ENCODE peak calls at places on chromosome X, in six cellular contexts. One of them, this sample, is unnamed. For H3K4me1, the result is how much of the 10 kb centered on the place peaks cover.

GRCh38 chrX:46180258-46180687 is 364.9 kb downstream of the ZNF674 start:
- DNase-seq in upper lobe of left lung: no peak
- DNase-seq in ovary: no peak
- DNase-seq in adipocyte: peak
- DNase-seq in left ventricle myocardium inferior: no peak
- DNase-seq in body of pancreas: no peak
- DNase-seq in this sample: peak

GRCh38 chrX:14427614-14428013 is 101.7 kb upstream of the GLRA2 start:
- DNase-seq in left ventricle myocardium inferior: no peak
- DNase-seq in upper lobe of left lung: no peak
- DNase-seq in body of pancreas: no peak
- DNase-seq in ovary: no peak
- DNase-seq in adipocyte: no peak
- DNase-seq in this sample: no peak

GRCh38 chrX:111090458-111090857 is 5.5 kb upstream of the PAK3 start:
- DNase-seq in body of pancreas: no peak
- DNase-seq in ovary: no peak
- DNase-seq in adipocyte: no peak
- DNase-seq in upper lobe of left lung: no peak
- DNase-seq in left ventricle myocardium inferior: no peak
- DNase-seq in this sample: no peak

GRCh38 chrX:30577362-30577961 is at the start of gene TASL:
- DNase-seq in left ventricle myocardium inferior: no peak
- DNase-seq in ovary: no peak
- DNase-seq in adipocyte: no peak
- DNase-seq in body of pancreas: peak
- DNase-seq in upper lobe of left lung: no peak
- DNase-seq in this sample: peak

GRCh38 chrX:100673397-100673953 is 29.5 kb downstream of the SRPX2 start:
- DNase-seq in ovary: no peak
- DNase-seq in body of pancreas: no peak
- DNase-seq in left ventricle myocardium inferior: no peak
- DNase-seq in upper lobe of left lung: no peak
- DNase-seq in adipocyte: peak
- DNase-seq in this sample: no peak

GRCh38 chrX:11424903-11425674 is 131.9 kb downstream of the AMELX start:
- DNase-seq in ovary: no peak
- DNase-seq in upper lobe of left lung: no peak
- DNase-seq in body of pancreas: no peak
- DNase-seq in left ventricle myocardium inferior: no peak
- DNase-seq in adipocyte: no peak
- DNase-seq in this sample: no peak

GRCh38 chrX:14398725-14399124 is 130.6 kb upstream of the GLRA2 start:
- DNase-seq in body of pancreas: peak
- DNase-seq in left ventricle myocardium inferior: no peak
- DNase-seq in upper lobe of left lung: no peak
- DNase-seq in ovary: no peak
- DNase-seq in adipocyte: peak
- DNase-seq in this sample: no peak

GRCh38 chrX:47316276-47317025 is 53.9 kb upstream of the ZNF157 start:
- DNase-seq in upper lobe of left lung: no peak
- DNase-seq in ovary: no peak
- DNase-seq in left ventricle myocardium inferior: no peak
- DNase-seq in adipocyte: peak
- DNase-seq in body of pancreas: peak
- DNase-seq in this sample: peak

GRCh38 chrX:86148024-86148511 is at the start of gene DACH2:
- DNase-seq in left ventricle myocardium inferior: peak
- DNase-seq in ovary: peak
- DNase-seq in body of pancreas: peak
- DNase-seq in upper lobe of left lung: peak
- DNase-seq in adipocyte: peak
- DNase-seq in this sample: peak

GRCh38 chrX:87064522-87064921 is 453.1 kb upstream of the KLHL4 start:
- DNase-seq in left ventricle myocardium inferior: no peak
- DNase-seq in body of pancreas: no peak
- DNase-seq in adipocyte: no peak
- DNase-seq in upper lobe of left lung: no peak
- DNase-seq in ovary: no peak
- DNase-seq in this sample: no peak

GRCh38 chrX:36908801-36909403 is 99.3 kb upstream of the FAM47C start:
- DNase-seq in ovary: no peak
- DNase-seq in upper lobe of left lung: no peak
- DNase-seq in left ventricle myocardium inferior: no peak
- DNase-seq in body of pancreas: no peak
- DNase-seq in adipocyte: peak
- DNase-seq in this sample: no peak

GRCh38 chrX:54695816-54696487 is 102.1 kb downstream of the ITIH6 start:
- DNase-seq in left ventricle myocardium inferior: no peak
- DNase-seq in adipocyte: peak
- DNase-seq in body of pancreas: no peak
- DNase-seq in upper lobe of left lung: no peak
- DNase-seq in ovary: no peak
- DNase-seq in this sample: no peak

GRCh38 chrX:22628275-22628674 is 355.6 kb downstream of the CBLL2 start:
- DNase-seq in left ventricle myocardium inferior: no peak
- DNase-seq in upper lobe of left lung: no peak
- DNase-seq in adipocyte: no peak
- DNase-seq in ovary: no peak
- DNase-seq in body of pancreas: no peak
- DNase-seq in this sample: no peak

GRCh38 chrX:31836479-31836878 is 764.6 kb upstream of the FTHL17 start:
- DNase-seq in ovary: no peak
- DNase-seq in body of pancreas: no peak
- DNase-seq in left ventricle myocardium inferior: no peak
- DNase-seq in upper lobe of left lung: no peak
- DNase-seq in adipocyte: no peak
- DNase-seq in this sample: no peak

GRCh38 chrX:41148553-41148952 is 63.3 kb downstream of the USP9X start:
- DNase-seq in adipocyte: peak
- DNase-seq in body of pancreas: no peak
- DNase-seq in upper lobe of left lung: no peak
- DNase-seq in ovary: no peak
- DNase-seq in left ventricle myocardium inferior: no peak
- DNase-seq in this sample: no peak

GRCh38 chrX:77527233-77528001 is 80.2 kb downstream of the FGF16 start:
- DNase-seq in ovary: peak
- DNase-seq in left ventricle myocardium inferior: peak
- DNase-seq in body of pancreas: peak
- DNase-seq in adipocyte: no peak
- DNase-seq in upper lobe of left lung: peak
- DNase-seq in this sample: no peak

GRCh38 chrX:119121341-119121740 is 6.3 kb downstream of the KIAA1210 start:
- DNase-seq in adipocyte: peak
- DNase-seq in upper lobe of left lung: no peak
- DNase-seq in left ventricle myocardium inferior: no peak
- DNase-seq in ovary: no peak
- DNase-seq in body of pancreas: no peak
- DNase-seq in this sample: no peak

GRCh38 chrX:53082773-53083616 is 828 bp downstream of the TSPYL2 start:
- DNase-seq in adipocyte: no peak
- DNase-seq in ovary: no peak
- DNase-seq in body of pancreas: no peak
- DNase-seq in upper lobe of left lung: peak
- DNase-seq in left ventricle myocardium inferior: no peak
- DNase-seq in this sample: no peak

GRCh38 chrX:12174358-12174757 is 36.1 kb downstream of the FRMPD4 start:
- DNase-seq in adipocyte: peak
- DNase-seq in ovary: no peak
- DNase-seq in body of pancreas: no peak
- DNase-seq in upper lobe of left lung: no peak
- DNase-seq in left ventricle myocardium inferior: no peak
- DNase-seq in this sample: no peak

GRCh38 chrX:29858714-29859113 is 356.6 kb upstream of the MAGEB2 start:
- DNase-seq in ovary: no peak
- DNase-seq in upper lobe of left lung: no peak
- DNase-seq in left ventricle myocardium inferior: no peak
- DNase-seq in body of pancreas: no peak
- DNase-seq in adipocyte: peak
- DNase-seq in this sample: no peak

GRCh38 chrX:119004920-119005524 is 30.6 kb downstream of the LONRF3 start:
- DNase-seq in left ventricle myocardium inferior: peak
- DNase-seq in ovary: peak
- DNase-seq in adipocyte: peak
- DNase-seq in upper lobe of left lung: peak
- DNase-seq in body of pancreas: peak
- DNase-seq in this sample: peak

GRCh38 chrX:134520860-134521390 is 61.0 kb downstream of the HPRT1 start:
- DNase-seq in ovary: no peak
- DNase-seq in adipocyte: peak
- DNase-seq in body of pancreas: peak
- DNase-seq in upper lobe of left lung: no peak
- DNase-seq in left ventricle myocardium inferior: no peak
- DNase-seq in this sample: peak

GRCh38 chrX:150572206-150572605 is 3.8 kb downstream of the MTM1 start:
- DNase-seq in ovary: no peak
- DNase-seq in left ventricle myocardium inferior: no peak
- DNase-seq in adipocyte: no peak
- DNase-seq in upper lobe of left lung: no peak
- DNase-seq in body of pancreas: no peak
- DNase-seq in this sample: no peak

GRCh38 chrX:136146614-136147319 is 566 bp upstream of the FHL1 start:
- DNase-seq in upper lobe of left lung: no peak
- DNase-seq in adipocyte: peak
- DNase-seq in ovary: peak
- DNase-seq in left ventricle myocardium inferior: peak
- DNase-seq in body of pancreas: no peak
- DNase-seq in this sample: peak

GRCh38 chrX:131626681-131627296 is 82.9 kb downstream of the OR13H1 start:
- DNase-seq in upper lobe of left lung: no peak
- DNase-seq in ovary: no peak
- DNase-seq in body of pancreas: no peak
- DNase-seq in adipocyte: no peak
- DNase-seq in left ventricle myocardium inferior: no peak
- DNase-seq in this sample: no peak

GRCh38 chrX:144791298-144791697 is 456.0 kb upstream of the SPANXN1 start:
- DNase-seq in left ventricle myocardium inferior: no peak
- DNase-seq in adipocyte: no peak
- DNase-seq in upper lobe of left lung: no peak
- DNase-seq in ovary: no peak
- DNase-seq in body of pancreas: no peak
- DNase-seq in this sample: no peak

GRCh38 chrX:35115205-35115604 is 172.6 kb downstream of the FAM47B start:
- DNase-seq in adipocyte: peak
- DNase-seq in upper lobe of left lung: no peak
- DNase-seq in left ventricle myocardium inferior: no peak
- DNase-seq in body of pancreas: no peak
- DNase-seq in ovary: no peak
- DNase-seq in this sample: no peak

GRCh38 chrX:57918750-57919436 is 8.6 kb upstream of the ZXDA start:
- DNase-seq in upper lobe of left lung: no peak
- DNase-seq in body of pancreas: peak
- DNase-seq in adipocyte: peak
- DNase-seq in left ventricle myocardium inferior: peak
- DNase-seq in ovary: no peak
- DNase-seq in this sample: peak

GRCh38 chrX:108072746-108073145 is 18.6 kb downstream of the PSMD10 start:
- DNase-seq in body of pancreas: no peak
- DNase-seq in ovary: no peak
- DNase-seq in adipocyte: peak
- DNase-seq in upper lobe of left lung: no peak
- DNase-seq in left ventricle myocardium inferior: no peak
- DNase-seq in this sample: no peak

GRCh38 chrX:151981129-151981528 is 6.7 kb upstream of the GABRE start:
- DNase-seq in left ventricle myocardium inferior: no peak
- DNase-seq in ovary: no peak
- DNase-seq in adipocyte: peak
- DNase-seq in upper lobe of left lung: no peak
- DNase-seq in body of pancreas: no peak
- DNase-seq in this sample: no peak

GRCh38 chrX:110410598-110410997 is 52.0 kb downstream of the RTL9 start:
- DNase-seq in ovary: no peak
- DNase-seq in adipocyte: no peak
- DNase-seq in body of pancreas: peak
- DNase-seq in left ventricle myocardium inferior: no peak
- DNase-seq in upper lobe of left lung: no peak
- DNase-seq in this sample: no peak

GRCh38 chrX:112967341-112967740 is 126.7 kb upstream of the AMOT start:
- DNase-seq in upper lobe of left lung: no peak
- DNase-seq in left ventricle myocardium inferior: no peak
- DNase-seq in ovary: no peak
- DNase-seq in adipocyte: peak
- DNase-seq in body of pancreas: no peak
- DNase-seq in this sample: no peak

GRCh38 chrX:129785160-129785947 is 5.6 kb downstream of the SASH3 start:
- DNase-seq in ovary: no peak
- DNase-seq in adipocyte: no peak
- DNase-seq in upper lobe of left lung: no peak
- DNase-seq in left ventricle myocardium inferior: no peak
- DNase-seq in body of pancreas: no peak
- DNase-seq in this sample: no peak

GRCh38 chrX:148499638-148500427 is 584 bp upstream of the AFF2 start:
- DNase-seq in body of pancreas: no peak
- DNase-seq in upper lobe of left lung: peak
- DNase-seq in ovary: no peak
- DNase-seq in adipocyte: no peak
- DNase-seq in left ventricle myocardium inferior: no peak
- DNase-seq in this sample: no peak
- H3K4me3 ChIP-seq in body of pancreas: no peak
- H3K4me3 ChIP-seq in upper lobe of left lung: no peak
- H3K4me3 ChIP-seq in ovary: no peak
- H3K4me3 ChIP-seq in adipocyte: no peak
- H3K4me3 ChIP-seq in left ventricle myocardium inferior: peak
- H3K4me3 ChIP-seq in this sample: peak

DNA sequence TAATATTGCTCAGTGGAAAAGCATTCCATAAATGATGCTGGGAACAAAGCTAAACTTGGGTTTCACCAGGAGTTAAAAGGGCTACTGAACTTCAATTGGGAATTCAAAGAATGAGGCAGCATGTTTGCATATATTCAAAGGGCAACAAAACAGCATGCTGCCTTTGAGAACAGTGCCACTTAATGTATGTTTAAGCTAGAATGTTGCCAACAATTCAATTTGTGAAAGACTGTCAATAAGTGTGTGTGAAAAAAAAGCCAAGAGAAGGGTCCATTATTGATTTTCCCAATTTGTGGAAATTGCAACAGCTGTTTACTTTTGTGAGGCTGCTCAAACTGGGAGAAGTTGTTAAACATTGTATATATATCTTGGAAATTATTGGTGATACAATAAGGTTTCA is 701.9 kb upstream of the ACTRT1 start:
- DNase-seq in body of pancreas: no peak
- DNase-seq in upper lobe of left lung: no peak
- DNase-seq in ovary: no peak
- DNase-seq in left ventricle myocardium inferior: no peak
- DNase-seq in adipocyte: no peak
- DNase-seq in this sample: no peak
- H3K4me1 ChIP-seq in body of pancreas: under half
- H3K4me1 ChIP-seq in upper lobe of left lung: under half
- H3K4me1 ChIP-seq in ovary: under half
- H3K4me1 ChIP-seq in left ventricle myocardium inferior: under half
- H3K4me1 ChIP-seq in adipocyte: under half
- H3K4me1 ChIP-seq in this sample: under half

GRCh38 chrX:115892787-115893671 is 277.5 kb upstream of the AGTR2 start:
- DNase-seq in ovary: peak
- DNase-seq in upper lobe of left lung: no peak
- DNase-seq in body of pancreas: no peak
- DNase-seq in adipocyte: no peak
- DNase-seq in left ventricle myocardium inferior: no peak
- DNase-seq in this sample: no peak
- H3K4me3 ChIP-seq in ovary: no peak
- H3K4me3 ChIP-seq in upper lobe of left lung: peak
- H3K4me3 ChIP-seq in body of pancreas: no peak
- H3K4me3 ChIP-seq in adipocyte: no peak
- H3K4me3 ChIP-seq in left ventricle myocardium inferior: no peak
- H3K4me3 ChIP-seq in this sample: no peak

GRCh38 chrX:39194673-39195072 is 393.4 kb downstream of the MID1IP1 start:
- DNase-seq in ovary: no peak
- DNase-seq in body of pancreas: no peak
- DNase-seq in upper lobe of left lung: no peak
- DNase-seq in left ventricle myocardium inferior: no peak
- DNase-seq in adipocyte: no peak
- DNase-seq in this sample: no peak
- H3K4me1 ChIP-seq in ovary: under half
- H3K4me1 ChIP-seq in body of pancreas: under half
- H3K4me1 ChIP-seq in upper lobe of left lung: under half
- H3K4me1 ChIP-seq in left ventricle myocardium inferior: under half
- H3K4me1 ChIP-seq in adipocyte: under half
- H3K4me1 ChIP-seq in this sample: under half